ENCODE peak calls at places on chromosomes 13 and 19, in ten cellular contexts. One of them, this sample, is unnamed.

GRCh38 chr13:28499579-28499978 is 4.7 kb upstream of the FLT1 start:
- DNase-seq in GM04503: no peak
- DNase-seq in epithelial cell of proximal tubule: no peak
- DNase-seq in RCC 7860: peak; percentile 19
- DNase-seq in Karpas-422: no peak
- DNase-seq in activated T-cell treated with anti-CD3 and anti-CD28 coated beads, Interleukin-2, amount 50 U/mL, for 72 hours: no peak
- DNase-seq in ELR: peak; percentile 79
- DNase-seq in NCI-H524: no peak
- DNase-seq in NCI-H146: no peak
- DNase-seq in SK-MEL-5: peak; percentile 8
- DNase-seq in this sample: no peak

GRCh38 chr19:48685583-48685982 is 10.2 kb upstream of the FUT2 start:
- DNase-seq in NCI-H524: no peak
- DNase-seq in NCI-H146: no peak
- DNase-seq in SK-MEL-5: no peak
- DNase-seq in epithelial cell of proximal tubule: no peak
- DNase-seq in activated T-cell treated with anti-CD3 and anti-CD28 coated beads, Interleukin-2, amount 50 U/mL, for 72 hours: no peak
- DNase-seq in ELR: no peak
- DNase-seq in Karpas-422: no peak
- DNase-seq in RCC 7860: peak; percentile 76
- DNase-seq in GM04503: no peak
- DNase-seq in this sample: no peak

GRCh38 chr13:57820924-57821323 is 189.4 kb downstream of the PCDH17 start:
- DNase-seq in ELR: no peak
- DNase-seq in NCI-H146: no peak
- DNase-seq in epithelial cell of proximal tubule: no peak
- DNase-seq in GM04503: no peak
- DNase-seq in activated T-cell treated with anti-CD3 and anti-CD28 coated beads, Interleukin-2, amount 50 U/mL, for 72 hours: no peak
- DNase-seq in SK-MEL-5: no peak
- DNase-seq in RCC 7860: no peak
- DNase-seq in Karpas-422: no peak
- DNase-seq in NCI-H524: no peak
- DNase-seq in this sample: no peak

GRCh38 chr13:92312823-92313222 is 913.8 kb upstream of the GPC6 start:
- DNase-seq in activated T-cell treated with anti-CD3 and anti-CD28 coated beads, Interleukin-2, amount 50 U/mL, for 72 hours: no peak
- DNase-seq in GM04503: no peak
- DNase-seq in NCI-H524: no peak
- DNase-seq in SK-MEL-5: no peak
- DNase-seq in Karpas-422: no peak
- DNase-seq in ELR: no peak
- DNase-seq in NCI-H146: no peak
- DNase-seq in epithelial cell of proximal tubule: no peak
- DNase-seq in RCC 7860: no peak
- DNase-seq in this sample: no peak

GRCh38 chr19:12162513-12162881 is 399 bp upstream of the ZNF136 start:
- DNase-seq in epithelial cell of proximal tubule: no peak
- DNase-seq in NCI-H146: no peak
- DNase-seq in Karpas-422: no peak
- DNase-seq in NCI-H524: no peak
- DNase-seq in RCC 7860: no peak
- DNase-seq in GM04503: no peak
- DNase-seq in SK-MEL-5: no peak
- DNase-seq in ELR: no peak
- DNase-seq in activated T-cell treated with anti-CD3 and anti-CD28 coated beads, Interleukin-2, amount 50 U/mL, for 72 hours: no peak
- DNase-seq in this sample: no peak

GRCh38 chr13:71865858-71866172 is 1.2 kb downstream of the DACH1 start:
- DNase-seq in RCC 7860: no peak
- DNase-seq in GM04503: no peak
- DNase-seq in NCI-H146: peak; percentile 62
- DNase-seq in epithelial cell of proximal tubule: no peak
- DNase-seq in SK-MEL-5: no peak
- DNase-seq in Karpas-422: no peak
- DNase-seq in activated T-cell treated with anti-CD3 and anti-CD28 coated beads, Interleukin-2, amount 50 U/mL, for 72 hours: peak; percentile 2
- DNase-seq in NCI-H524: peak; percentile 32
- DNase-seq in ELR: peak; percentile 7
- DNase-seq in this sample: no peak

GRCh38 chr19:7856679-7857663 is 17.2 kb downstream of the PRR36 start:
- DNase-seq in SK-MEL-5: no peak
- DNase-seq in Karpas-422: peak; percentile 50
- DNase-seq in NCI-H146: no peak
- DNase-seq in RCC 7860: no peak
- DNase-seq in GM04503: no peak
- DNase-seq in epithelial cell of proximal tubule: no peak
- DNase-seq in NCI-H524: no peak
- DNase-seq in activated T-cell treated with anti-CD3 and anti-CD28 coated beads, Interleukin-2, amount 50 U/mL, for 72 hours: no peak
- DNase-seq in ELR: no peak
- DNase-seq in this sample: no peak

GRCh38 chr13:94860981-94861407 is 148.6 kb upstream of the SOX21 start:
- DNase-seq in activated T-cell treated with anti-CD3 and anti-CD28 coated beads, Interleukin-2, amount 50 U/mL, for 72 hours: no peak
- DNase-seq in RCC 7860: no peak
- DNase-seq in NCI-H146: no peak
- DNase-seq in ELR: peak; percentile 36
- DNase-seq in epithelial cell of proximal tubule: no peak
- DNase-seq in NCI-H524: no peak
- DNase-seq in Karpas-422: no peak
- DNase-seq in SK-MEL-5: peak; percentile 39
- DNase-seq in GM04503: no peak
- DNase-seq in this sample: no peak

GRCh38 chr19:2962018-2962670 is 15.2 kb upstream of the TLE6 start:
- DNase-seq in RCC 7860: peak; percentile 68
- DNase-seq in SK-MEL-5: peak; percentile 74
- DNase-seq in ELR: peak; percentile 86
- DNase-seq in activated T-cell treated with anti-CD3 and anti-CD28 coated beads, Interleukin-2, amount 50 U/mL, for 72 hours: peak; percentile 74
- DNase-seq in Karpas-422: peak; percentile 90
- DNase-seq in NCI-H146: peak; percentile 77
- DNase-seq in NCI-H524: peak; percentile 92
- DNase-seq in epithelial cell of proximal tubule: no peak
- DNase-seq in GM04503: no peak
- DNase-seq in this sample: peak; percentile 45

GRCh38 chr19:31074751-31075150 is 274.5 kb downstream of the TSHZ3 start:
- DNase-seq in Karpas-422: no peak
- DNase-seq in SK-MEL-5: no peak
- DNase-seq in NCI-H524: no peak
- DNase-seq in RCC 7860: no peak
- DNase-seq in ELR: no peak
- DNase-seq in GM04503: no peak
- DNase-seq in epithelial cell of proximal tubule: no peak
- DNase-seq in NCI-H146: no peak
- DNase-seq in activated T-cell treated with anti-CD3 and anti-CD28 coated beads, Interleukin-2, amount 50 U/mL, for 72 hours: no peak
- DNase-seq in this sample: no peak

GRCh38 chr13:42971670-42972355 is 20.2 kb downstream of the EPSTI1 start:
- DNase-seq in activated T-cell treated with anti-CD3 and anti-CD28 coated beads, Interleukin-2, amount 50 U/mL, for 72 hours: no peak
- DNase-seq in NCI-H146: no peak
- DNase-seq in NCI-H524: no peak
- DNase-seq in ELR: no peak
- DNase-seq in epithelial cell of proximal tubule: no peak
- DNase-seq in RCC 7860: no peak
- DNase-seq in GM04503: no peak
- DNase-seq in SK-MEL-5: no peak
- DNase-seq in Karpas-422: peak; percentile 95
- DNase-seq in this sample: no peak

GRCh38 chr13:59447031-59447430 is 716.7 kb downstream of the DIAPH3 start:
- DNase-seq in Karpas-422: no peak
- DNase-seq in ELR: no peak
- DNase-seq in NCI-H524: no peak
- DNase-seq in NCI-H146: no peak
- DNase-seq in SK-MEL-5: no peak
- DNase-seq in activated T-cell treated with anti-CD3 and anti-CD28 coated beads, Interleukin-2, amount 50 U/mL, for 72 hours: no peak
- DNase-seq in epithelial cell of proximal tubule: no peak
- DNase-seq in GM04503: no peak
- DNase-seq in RCC 7860: no peak
- DNase-seq in this sample: no peak

GRCh38 chr19:54248016-54248601 is 5.5 kb upstream of the LILRA6 start:
- DNase-seq in SK-MEL-5: peak; percentile 30
- DNase-seq in Karpas-422: no peak
- DNase-seq in GM04503: no peak
- DNase-seq in RCC 7860: no peak
- DNase-seq in epithelial cell of proximal tubule: no peak
- DNase-seq in NCI-H146: no peak
- DNase-seq in ELR: peak; percentile 65
- DNase-seq in NCI-H524: no peak
- DNase-seq in activated T-cell treated with anti-CD3 and anti-CD28 coated beads, Interleukin-2, amount 50 U/mL, for 72 hours: peak; percentile 58
- DNase-seq in this sample: peak; percentile 68

GRCh38 chr19:29415507-29415906 is 110.3 kb upstream of the VSTM2B start:
- DNase-seq in GM04503: no peak
- DNase-seq in activated T-cell treated with anti-CD3 and anti-CD28 coated beads, Interleukin-2, amount 50 U/mL, for 72 hours: no peak
- DNase-seq in NCI-H524: peak; percentile 11
- DNase-seq in Karpas-422: peak; percentile 47
- DNase-seq in SK-MEL-5: peak; percentile 38
- DNase-seq in ELR: no peak
- DNase-seq in RCC 7860: no peak
- DNase-seq in epithelial cell of proximal tubule: no peak
- DNase-seq in NCI-H146: no peak
- DNase-seq in this sample: no peak

GRCh38 chr19:6236310-6237291 is 43.2 kb downstream of the MLLT1 start:
- DNase-seq in NCI-H146: no peak
- DNase-seq in SK-MEL-5: no peak
- DNase-seq in GM04503: no peak
- DNase-seq in Karpas-422: no peak
- DNase-seq in RCC 7860: no peak
- DNase-seq in epithelial cell of proximal tubule: no peak
- DNase-seq in NCI-H524: no peak
- DNase-seq in activated T-cell treated with anti-CD3 and anti-CD28 coated beads, Interleukin-2, amount 50 U/mL, for 72 hours: no peak
- DNase-seq in ELR: no peak
- DNase-seq in this sample: no peak

GRCh38 chr19:12996542-12997094 is 1.3 kb downstream of the NFIX start:
- DNase-seq in GM04503: no peak
- DNase-seq in epithelial cell of proximal tubule: no peak
- DNase-seq in activated T-cell treated with anti-CD3 and anti-CD28 coated beads, Interleukin-2, amount 50 U/mL, for 72 hours: no peak
- DNase-seq in Karpas-422: no peak
- DNase-seq in NCI-H524: no peak
- DNase-seq in ELR: peak; percentile 58
- DNase-seq in RCC 7860: no peak
- DNase-seq in NCI-H146: no peak
- DNase-seq in SK-MEL-5: no peak
- DNase-seq in this sample: no peak

GRCh38 chr13:94269557-94269956 is 209.9 kb downstream of the DCT start:
- DNase-seq in GM04503: no peak
- DNase-seq in NCI-H524: no peak
- DNase-seq in SK-MEL-5: no peak
- DNase-seq in epithelial cell of proximal tubule: no peak
- DNase-seq in ELR: no peak
- DNase-seq in NCI-H146: peak; percentile 96
- DNase-seq in activated T-cell treated with anti-CD3 and anti-CD28 coated beads, Interleukin-2, amount 50 U/mL, for 72 hours: no peak
- DNase-seq in RCC 7860: no peak
- DNase-seq in Karpas-422: no peak
- DNase-seq in this sample: no peak

GRCh38 chr19:19145281-19145999 is 7.2 kb upstream of the TMEM161A start:
- DNase-seq in Karpas-422: no peak
- DNase-seq in NCI-H524: no peak
- DNase-seq in RCC 7860: no peak
- DNase-seq in epithelial cell of proximal tubule: no peak
- DNase-seq in ELR: no peak
- DNase-seq in GM04503: no peak
- DNase-seq in NCI-H146: no peak
- DNase-seq in activated T-cell treated with anti-CD3 and anti-CD28 coated beads, Interleukin-2, amount 50 U/mL, for 72 hours: no peak
- DNase-seq in SK-MEL-5: no peak
- DNase-seq in this sample: no peak

GRCh38 chr13:40589285-40590109 is 76.9 kb downstream of the FOXO1 start:
- DNase-seq in epithelial cell of proximal tubule: peak; percentile 30
- DNase-seq in NCI-H524: peak; percentile 68
- DNase-seq in NCI-H146: no peak
- DNase-seq in ELR: peak; percentile 22
- DNase-seq in SK-MEL-5: peak; percentile 71
- DNase-seq in RCC 7860: peak; percentile 58
- DNase-seq in Karpas-422: peak; percentile 87
- DNase-seq in GM04503: no peak
- DNase-seq in activated T-cell treated with anti-CD3 and anti-CD28 coated beads, Interleukin-2, amount 50 U/mL, for 72 hours: no peak
- DNase-seq in this sample: no peak

GRCh38 chr13:50699874-50700663 is 143.4 kb downstream of the DLEU7 start:
- DNase-seq in NCI-H146: peak; percentile 62
- DNase-seq in activated T-cell treated with anti-CD3 and anti-CD28 coated beads, Interleukin-2, amount 50 U/mL, for 72 hours: no peak
- DNase-seq in RCC 7860: peak; percentile 24
- DNase-seq in ELR: no peak
- DNase-seq in GM04503: no peak
- DNase-seq in SK-MEL-5: no peak
- DNase-seq in epithelial cell of proximal tubule: no peak
- DNase-seq in Karpas-422: no peak
- DNase-seq in NCI-H524: no peak
- DNase-seq in this sample: no peak

GRCh38 chr13:39602614-39603366 is at the start of gene LHFPL6:
- DNase-seq in GM04503: peak; percentile 29
- DNase-seq in ELR: peak; percentile 89
- DNase-seq in SK-MEL-5: peak; percentile 75
- DNase-seq in RCC 7860: peak; percentile 49
- DNase-seq in activated T-cell treated with anti-CD3 and anti-CD28 coated beads, Interleukin-2, amount 50 U/mL, for 72 hours: peak; percentile 78
- DNase-seq in NCI-H146: peak; percentile 90
- DNase-seq in Karpas-422: peak; percentile 58
- DNase-seq in NCI-H524: peak; percentile 69
- DNase-seq in epithelial cell of proximal tubule: no peak
- DNase-seq in this sample: peak; percentile 73

GRCh38 chr13:25114220-25114619 is 18.3 kb downstream of the PABPC3 start:
- DNase-seq in epithelial cell of proximal tubule: peak; percentile 22
- DNase-seq in SK-MEL-5: peak; percentile 87
- DNase-seq in ELR: peak; percentile 68
- DNase-seq in NCI-H524: peak; percentile 94
- DNase-seq in NCI-H146: peak; percentile 78
- DNase-seq in RCC 7860: peak; percentile 55
- DNase-seq in Karpas-422: peak; percentile 86
- DNase-seq in activated T-cell treated with anti-CD3 and anti-CD28 coated beads, Interleukin-2, amount 50 U/mL, for 72 hours: peak; percentile 67
- DNase-seq in GM04503: peak; percentile 21
- DNase-seq in this sample: peak; percentile 57

GRCh38 chr13:26664942-26665341 is 95.6 kb downstream of the GPR12 start:
- DNase-seq in Karpas-422: no peak
- DNase-seq in epithelial cell of proximal tubule: no peak
- DNase-seq in ELR: no peak
- DNase-seq in activated T-cell treated with anti-CD3 and anti-CD28 coated beads, Interleukin-2, amount 50 U/mL, for 72 hours: no peak
- DNase-seq in GM04503: no peak
- DNase-seq in RCC 7860: no peak
- DNase-seq in NCI-H524: peak; percentile 42
- DNase-seq in NCI-H146: peak; percentile 56
- DNase-seq in SK-MEL-5: no peak
- DNase-seq in this sample: no peak

GRCh38 chr19:18419699-18420460 is 682 bp downstream of the SSBP4 start:
- DNase-seq in epithelial cell of proximal tubule: no peak
- DNase-seq in ELR: peak; percentile 53
- DNase-seq in NCI-H524: peak; percentile 72
- DNase-seq in RCC 7860: no peak
- DNase-seq in activated T-cell treated with anti-CD3 and anti-CD28 coated beads, Interleukin-2, amount 50 U/mL, for 72 hours: peak; percentile 59
- DNase-seq in Karpas-422: peak; percentile 63
- DNase-seq in NCI-H146: peak; percentile 48
- DNase-seq in SK-MEL-5: no peak
- DNase-seq in GM04503: no peak
- DNase-seq in this sample: peak; percentile 38

GRCh38 chr13:84132491-84132890 is 250.2 kb upstream of the SLITRK1 start:
- DNase-seq in NCI-H146: no peak
- DNase-seq in Karpas-422: no peak
- DNase-seq in ELR: no peak
- DNase-seq in RCC 7860: no peak
- DNase-seq in epithelial cell of proximal tubule: no peak
- DNase-seq in GM04503: no peak
- DNase-seq in NCI-H524: peak; percentile 70
- DNase-seq in activated T-cell treated with anti-CD3 and anti-CD28 coated beads, Interleukin-2, amount 50 U/mL, for 72 hours: no peak
- DNase-seq in SK-MEL-5: no peak
- DNase-seq in this sample: no peak

GRCh38 chr19:41307954-41308449 is 2.0 kb upstream of the CCDC97 start:
- DNase-seq in activated T-cell treated with anti-CD3 and anti-CD28 coated beads, Interleukin-2, amount 50 U/mL, for 72 hours: no peak
- DNase-seq in Karpas-422: no peak
- DNase-seq in RCC 7860: no peak
- DNase-seq in NCI-H524: no peak
- DNase-seq in SK-MEL-5: no peak
- DNase-seq in ELR: no peak
- DNase-seq in NCI-H146: no peak
- DNase-seq in GM04503: no peak
- DNase-seq in epithelial cell of proximal tubule: no peak
- DNase-seq in this sample: no peak

GRCh38 chr13:47632311-47632710 is 368.8 kb downstream of the SUCLA2 start:
- DNase-seq in GM04503: no peak
- DNase-seq in activated T-cell treated with anti-CD3 and anti-CD28 coated beads, Interleukin-2, amount 50 U/mL, for 72 hours: no peak
- DNase-seq in ELR: no peak
- DNase-seq in NCI-H146: no peak
- DNase-seq in epithelial cell of proximal tubule: no peak
- DNase-seq in RCC 7860: no peak
- DNase-seq in Karpas-422: no peak
- DNase-seq in SK-MEL-5: no peak
- DNase-seq in NCI-H524: peak; percentile 87
- DNase-seq in this sample: no peak

GRCh38 chr13:80665792-80666333 is 324.9 kb upstream of the SPRY2 start:
- DNase-seq in Karpas-422: no peak
- DNase-seq in SK-MEL-5: no peak
- DNase-seq in epithelial cell of proximal tubule: no peak
- DNase-seq in NCI-H524: no peak
- DNase-seq in GM04503: no peak
- DNase-seq in ELR: peak; percentile 6
- DNase-seq in NCI-H146: no peak
- DNase-seq in activated T-cell treated with anti-CD3 and anti-CD28 coated beads, Interleukin-2, amount 50 U/mL, for 72 hours: no peak
- DNase-seq in RCC 7860: no peak
- DNase-seq in this sample: no peak